ENCODE peak calls at places on chromosomes 2 and 18, in six cellular contexts. N is A549, F is PC-3, I is MM.1S, T is left ventricle myocardium inferior, V is DND-41. X is an unnamed sample.

GRCh38 chr2:102621630-102622029 is 2.3 kb downstream of the SLC9A2 start:
- DNase-seq in T (no peak), I (no peak), V (no peak), F (peak; percentile 52), N (no peak), X (no peak)

GRCh38 chr2:234278556-234279286 is 218.2 kb downstream of the ARL4C start:
- DNase-seq in I (no peak), V (peak; percentile 70), N (no peak), T (no peak), F (no peak), X (no peak)

GRCh38 chr2:167843657-167844056 is 403.7 kb downstream of the STK39 start:
- DNase-seq in V (no peak), I (no peak), N (no peak), F (no peak), T (no peak), X (no peak)

GRCh38 chr2:64327510-64328414 is 126.2 kb upstream of the LGALSL start:
- DNase-seq in V (peak; percentile 12), N (peak; percentile 40), T (peak; percentile 43), I (peak; percentile 56), F (peak; percentile 30), X (peak; percentile 76)

GRCh38 chr2:156192468-156192867 is 140.1 kb downstream of the NR4A2 start:
- DNase-seq in N (no peak), F (no peak), I (no peak), T (no peak), V (no peak), X (no peak)

GRCh38 chr2:2698182-2699116 is 367.4 kb upstream of the MYT1L start:
- DNase-seq in F (peak; percentile 34), T (no peak), N (peak; percentile 57), I (no peak), V (no peak), X (no peak)

GRCh38 chr2:230441188-230441897 is 25.3 kb downstream of the SP100 start:
- DNase-seq in T (no peak), F (no peak), V (no peak), N (no peak), I (no peak), X (peak; percentile 70)

GRCh38 chr2:15556311-15556930 is 4.7 kb downstream of the NBAS start:
- DNase-seq in I (no peak), N (no peak), T (no peak), V (no peak), F (no peak), X (no peak)

GRCh38 chr2:236993799-236994198 is 91.9 kb upstream of the COPS8 start:
- DNase-seq in T (no peak), V (no peak), F (no peak), N (no peak), I (no peak), X (no peak)

GRCh38 chr2:55099878-55100820 is 49.9 kb upstream of the RTN4 start:
- DNase-seq in T (no peak), N (peak; percentile 28), I (no peak), V (peak; percentile 39), F (peak; percentile 53), X (no peak)

GRCh38 chr2:108384662-108385393 is 7.1 kb downstream of the SULT1C4 start:
- DNase-seq in I (no peak), T (no peak), F (no peak), N (peak; percentile 61), V (no peak), X (no peak)

GRCh38 chr2:23495661-23496114 is 110.7 kb downstream of the KLHL29 start:
- DNase-seq in N (no peak), F (no peak), T (peak; percentile 36), I (no peak), V (no peak), X (no peak)

GRCh38 chr2:43078781-43079755 is 147.3 kb downstream of the ZFP36L2 start:
- DNase-seq in F (no peak), I (no peak), N (no peak), T (no peak), V (no peak), X (no peak)

GRCh38 chr2:155223781-155224406 is 525.4 kb downstream of the KCNJ3 start:
- DNase-seq in I (peak; percentile 52), F (peak; percentile 19), V (no peak), N (peak; percentile 20), T (no peak), X (no peak)

GRCh38 chr18:63850010-63850409 is 37.5 kb upstream of the SERPINB2 start:
- DNase-seq in F (peak; percentile 79), N (peak; percentile 62), V (peak; percentile 29), I (peak; percentile 50), T (no peak), X (peak; percentile 6)

GRCh38 chr2:98892871-98893270 is 43.2 kb downstream of the CRACDL start:
- DNase-seq in I (no peak), N (no peak), T (no peak), V (no peak), F (no peak), X (no peak)

GRCh38 chr2:224520064-224520463 is 65.1 kb downstream of the CUL3 start:
- DNase-seq in T (no peak), N (peak; percentile 17), I (peak; percentile 68), V (no peak), F (peak; percentile 57), X (peak; percentile 37)

GRCh38 chr2:105521176-105521575 is 122.3 kb upstream of the FHL2 start:
- DNase-seq in N (peak; percentile 18), T (no peak), I (no peak), V (no peak), F (peak; percentile 67), X (peak; percentile 15)

GRCh38 chr2:222319576-222320440 is 21.0 kb upstream of the PAX3 start:
- DNase-seq in V (no peak), T (no peak), F (no peak), N (peak; percentile 39), I (peak; percentile 70), X (no peak)

GRCh38 chr2:163717993-163718680 is 17.7 kb downstream of the FIGN start:
- DNase-seq in T (no peak), I (peak; percentile 48), V (no peak), N (no peak), F (no peak), X (no peak)

GRCh38 chr18:58345875-58346274 is 283.0 kb downstream of the ALPK2 start:
- DNase-seq in V (no peak), N (no peak), F (no peak), T (no peak), I (no peak), X (no peak)

GRCh38 chr2:216693414-216694100 is 1.8 kb downstream of the IGFBP5 start:
- DNase-seq in V (no peak), F (no peak), N (no peak), I (no peak), T (no peak), X (no peak)

GRCh38 chr2:195316485-195316884 is 340.5 kb upstream of the SLC39A10 start:
- DNase-seq in V (no peak), F (no peak), T (no peak), N (no peak), I (no peak), X (no peak)

GRCh38 chr2:234308814-234309195 is 188.1 kb downstream of the ARL4C start:
- DNase-seq in T (no peak), N (peak; percentile 96), V (no peak), F (peak; percentile 92), I (no peak), X (peak; percentile 62)

GRCh38 chr18:37584217-37584616 is 18.6 kb upstream of the CELF4 start:
- DNase-seq in F (no peak), N (no peak), V (no peak), I (no peak), T (no peak), X (no peak)

GRCh38 chr2:9897331-9897737 is 54.1 kb downstream of the TAF1B start:
- DNase-seq in F (peak; percentile 99), N (peak; percentile 46), T (peak; percentile 41), I (no peak), V (no peak), X (no peak)

GRCh38 chr2:202612145-202612544 is 22.6 kb upstream of the FAM117B start:
- DNase-seq in V (no peak), T (no peak), N (no peak), I (no peak), F (no peak), X (no peak)

GRCh38 chr2:240322231-240322955 is 113.1 kb upstream of the GPC1 start:
- DNase-seq in F (no peak), V (no peak), N (no peak), I (no peak), T (no peak), X (no peak)

GRCh38 chr2:117470311-117471095 is 344.0 kb upstream of the DDX18 start:
- DNase-seq in T (no peak), V (peak; percentile 27), I (peak; percentile 64), F (peak; percentile 43), N (peak; percentile 39), X (peak; percentile 21)

GRCh38 chr2:161233858-161234431 is 73.7 kb downstream of the TANK start:
- DNase-seq in I (no peak), V (no peak), F (no peak), N (no peak), T (no peak), X (no peak)

GRCh38 chr18:3593904-3594759 is 144.2 kb downstream of the TGIF1 start:
- DNase-seq in I (peak; percentile 75), T (peak; percentile 80), N (peak; percentile 97), V (peak; percentile 89), F (peak; percentile 94), X (peak; percentile 85)

GRCh38 chr18:34710430-34711386 is 610 bp downstream of the DTNA start:
- DNase-seq in T (no peak), N (no peak), I (no peak), V (no peak), F (no peak), X (no peak)

GRCh38 chr2:109438773-109439191 is 175.0 kb downstream of the SEPTIN10 start:
- DNase-seq in I (no peak), V (no peak), N (peak; percentile 12), F (peak; percentile 33), T (peak; percentile 41), X (no peak)

DNA sequence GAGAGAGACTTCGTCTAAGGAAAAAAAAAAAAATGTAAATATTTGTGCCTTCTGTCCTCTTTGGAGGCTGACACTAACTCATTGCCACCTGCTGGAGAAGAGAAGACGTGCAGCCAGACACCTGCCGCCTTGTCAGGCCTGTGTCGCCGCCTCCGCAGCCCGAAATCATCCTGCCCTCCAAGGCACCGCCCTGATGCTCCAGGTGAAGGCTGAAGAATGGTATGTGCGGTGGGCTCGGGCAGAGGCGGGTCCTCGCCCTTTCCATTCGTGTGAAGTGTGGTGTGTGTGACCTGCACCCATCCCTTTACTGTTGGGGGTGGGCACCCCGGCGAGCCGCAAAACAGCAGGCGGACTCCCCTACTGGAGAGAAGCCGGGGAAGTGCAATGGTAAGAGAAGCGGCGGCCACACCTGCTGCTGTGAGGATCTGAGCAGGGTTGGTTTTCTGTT is 60.4 kb downstream of the FAM161A start:
- DNase-seq in T (peak; percentile 47), I (peak; percentile 82), N (peak; percentile 85), F (peak; percentile 84), V (peak; percentile 66), X (peak; percentile 78)
- H3K4me3 ChIP-seq in T (peak overlapping the region; percentile 47), I (peak overlapping the region; percentile 47), N (peak overlapping the region; percentile 11), F (no peak overlapping the region), V (no peak overlapping the region), X (no peak overlapping the region)

GRCh38 chr2:69926849-69927515 is 12.1 kb downstream of the MXD1 start:
- DNase-seq in I (no peak), V (no peak), N (no peak), F (no peak), T (no peak), X (no peak)
- H3K4me1 ChIP-seq in I (peaks cover 3% of the 10 kb centered on the region), V (no peaks in the 10 kb centered on the region), N (no peaks in the 10 kb centered on the region), F (peaks cover 8% of the 10 kb centered on the region), T (peaks cover 7% of the 10 kb centered on the region), X (no peaks in the 10 kb centered on the region)

GRCh38 chr2:120857931-120858330 is 122.3 kb downstream of the GLI2 start:
- DNase-seq in N (no peak), T (no peak), V (no peak), F (no peak), I (no peak), X (no peak)
- H3K27ac ChIP-seq in N (no peak overlapping the region), T (no peak overlapping the region), V (no peak overlapping the region), F (no peak overlapping the region), I (no peak overlapping the region), X (no peak overlapping the region)

GRCh38 chr2:65799455-65799854 is 367.1 kb upstream of the SPRED2 start:
- DNase-seq in T (no peak), N (no peak), I (no peak), V (no peak), F (no peak), X (no peak)
- H3K4me3 ChIP-seq in T (no peak overlapping the region), N (no peak overlapping the region), I (no peak overlapping the region), V (no peak overlapping the region), F (no peak overlapping the region), X (no peak overlapping the region)

X was measured in CD4-positive, CD25-positive, alpha-beta regulatory T cell.